ENCODE peak calls at places on chromosomes 6 and 20, in six cellular contexts. X is neural crest cell, C is WTC11, Q is cardiac muscle cell, O is right atrium auricular region, W is PC-9. Z is an unnamed sample.

GRCh38 chr6:24253360-24253759 is 104.5 kb downstream of the DCDC2 start:
- DNase-seq in X (no peak), C (no peak), Q (no peak), O (no peak), W (no peak), Z (no peak)

GRCh38 chr20:17036546-17036945 is 190.3 kb upstream of the PCSK2 start:
- DNase-seq in X (no peak), C (no peak), Q (no peak), O (no peak), W (no peak), Z (no peak)

GRCh38 chr20:23371496-23371895 is 9.5 kb downstream of the GZF1 start:
- DNase-seq in X (no peak), C (no peak), Q (no peak), O (no peak), W (no peak), Z (no peak)

GRCh38 chr6:24283043-24283985 is 74.5 kb downstream of the DCDC2 start:
- DNase-seq in X (peak), C (peak), Q (peak), O (peak), W (peak), Z (peak)

GRCh38 chr20:22523128-22523498 is 61.3 kb downstream of the FOXA2 start:
- DNase-seq in X (no peak), C (no peak), Q (no peak), O (no peak), W (no peak), Z (no peak)

GRCh38 chr6:137846274-137846673 is 20.8 kb upstream of the TNFAIP3 start:
- DNase-seq in X (no peak), C (no peak), Q (no peak), O (no peak), W (no peak), Z (no peak)

GRCh38 chr20:32088759-32089158 is 20.8 kb upstream of the TM9SF4 start:
- DNase-seq in X (no peak), C (no peak), Q (no peak), O (no peak), W (no peak), Z (no peak)

GRCh38 chr6:4776967-4777925 is 1.0 kb downstream of the CDYL start:
- DNase-seq in X (no peak), C (no peak), Q (peak), O (no peak), W (no peak), Z (no peak)

GRCh38 chr6:112197636-112198035 is 56.7 kb downstream of the LAMA4 start:
- DNase-seq in X (no peak), C (no peak), Q (no peak), O (no peak), W (no peak), Z (no peak)

GRCh38 chr6:15960740-15961629 is 167.9 kb upstream of the MYLIP start:
- DNase-seq in X (no peak), C (peak), Q (peak), O (no peak), W (no peak), Z (no peak)

GRCh38 chr20:37797669-37798175 is 103.9 kb downstream of the CTNNBL1 start:
- DNase-seq in X (no peak), C (no peak), Q (no peak), O (no peak), W (no peak), Z (no peak)

GRCh38 chr6:40997256-40997957 is 41.6 kb downstream of the UNC5CL start:
- DNase-seq in X (no peak), C (peak), Q (peak), O (peak), W (peak), Z (no peak)

GRCh38 chr20:4297141-4297826 is 281.9 kb upstream of the RNF24 start:
- DNase-seq in X (no peak), C (no peak), Q (peak), O (no peak), W (no peak), Z (no peak)

GRCh38 chr6:28943557-28944411 is 20.0 kb upstream of the TRIM27 start:
- DNase-seq in X (peak), C (peak), Q (peak), O (peak), W (peak), Z (no peak)

GRCh38 chr6:52691718-52692117 is 20.8 kb downstream of the TMEM14A start:
- DNase-seq in X (no peak), C (no peak), Q (peak), O (no peak), W (no peak), Z (no peak)

GRCh38 chr20:60653111-60653845 is 598.8 kb upstream of the CDH4 start:
- DNase-seq in X (no peak), C (no peak), Q (no peak), O (no peak), W (no peak), Z (no peak)

GRCh38 chr20:46122071-46122470 is 4.0 kb downstream of the CD40 start:
- DNase-seq in X (no peak), C (no peak), Q (peak), O (no peak), W (peak), Z (no peak)

GRCh38 chr20:59933296-59933848 is at the start of gene SYCP2:
- DNase-seq in X (no peak), C (no peak), Q (peak), O (no peak), W (no peak), Z (no peak)

GRCh38 chr6:167745660-167746376 is 80.9 kb upstream of the AFDN start:
- DNase-seq in X (no peak), C (no peak), Q (no peak), O (peak), W (no peak), Z (no peak)

GRCh38 chr20:10217517-10218410 is 866 bp upstream of the SNAP25 start:
- DNase-seq in X (peak), C (peak), Q (peak), O (peak), W (no peak), Z (peak)

GRCh38 chr20:63359937-63360849 is 956 bp downstream of the CHRNA4 start:
- DNase-seq in X (no peak), C (no peak), Q (no peak), O (no peak), W (no peak), Z (no peak)

GRCh38 chr6:151963001-151963400 is 155.5 kb downstream of the ESR1 start:
- DNase-seq in X (no peak), C (no peak), Q (no peak), O (no peak), W (no peak), Z (no peak)

GRCh38 chr20:59033616-59034165 is 1.6 kb upstream of the ATP5F1E start:
- DNase-seq in X (no peak), C (no peak), Q (no peak), O (no peak), W (no peak), Z (no peak)

GRCh38 chr20:17936791-17937687 is 31.6 kb downstream of the SNX5 start:
- DNase-seq in X (no peak), C (no peak), Q (peak), O (peak), W (no peak), Z (no peak)

GRCh38 chr6:33407132-33407718 is 3.6 kb upstream of the PHF1 start:
- DNase-seq in X (no peak), C (no peak), Q (peak), O (no peak), W (no peak), Z (no peak)

GRCh38 chr6:73832313-73832712 is 136.3 kb downstream of the CD109 start:
- DNase-seq in X (no peak), C (no peak), Q (peak), O (no peak), W (no peak), Z (no peak)

DNA sequence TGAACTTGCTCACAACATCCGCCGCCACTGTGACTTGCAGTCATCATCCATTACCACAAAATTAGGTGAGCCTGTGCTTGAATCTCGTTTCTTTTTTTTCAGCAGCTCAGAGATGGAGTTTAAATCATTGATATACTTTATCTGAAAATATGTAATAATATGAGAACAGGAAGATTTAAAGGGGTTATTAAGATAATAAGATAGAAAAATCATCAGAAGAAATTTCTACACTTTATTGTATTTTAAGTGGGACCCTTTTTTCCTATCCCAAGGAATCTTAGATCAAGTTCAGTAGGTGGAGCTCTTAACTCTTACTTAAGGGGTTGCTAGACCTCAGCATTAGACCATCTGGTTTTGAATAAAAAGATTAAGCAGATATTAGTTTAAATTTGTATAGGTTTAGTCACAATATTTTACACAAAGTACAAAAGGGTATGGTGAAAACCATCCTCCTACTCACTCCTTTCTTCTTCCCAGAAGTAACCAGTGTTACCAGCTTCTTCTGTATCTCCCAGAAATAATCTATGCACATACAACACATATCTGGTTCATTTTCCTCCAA is 9.4 kb upstream of the NCOA7 start:
- DNase-seq in X (no peak), C (no peak), Q (peak), O (no peak), W (no peak), Z (no peak)
- TF ChIP-seq CTCF in X (no peak), C (no peak), Q (no peak), O (peak), W (peak), Z (no peak)

DNA sequence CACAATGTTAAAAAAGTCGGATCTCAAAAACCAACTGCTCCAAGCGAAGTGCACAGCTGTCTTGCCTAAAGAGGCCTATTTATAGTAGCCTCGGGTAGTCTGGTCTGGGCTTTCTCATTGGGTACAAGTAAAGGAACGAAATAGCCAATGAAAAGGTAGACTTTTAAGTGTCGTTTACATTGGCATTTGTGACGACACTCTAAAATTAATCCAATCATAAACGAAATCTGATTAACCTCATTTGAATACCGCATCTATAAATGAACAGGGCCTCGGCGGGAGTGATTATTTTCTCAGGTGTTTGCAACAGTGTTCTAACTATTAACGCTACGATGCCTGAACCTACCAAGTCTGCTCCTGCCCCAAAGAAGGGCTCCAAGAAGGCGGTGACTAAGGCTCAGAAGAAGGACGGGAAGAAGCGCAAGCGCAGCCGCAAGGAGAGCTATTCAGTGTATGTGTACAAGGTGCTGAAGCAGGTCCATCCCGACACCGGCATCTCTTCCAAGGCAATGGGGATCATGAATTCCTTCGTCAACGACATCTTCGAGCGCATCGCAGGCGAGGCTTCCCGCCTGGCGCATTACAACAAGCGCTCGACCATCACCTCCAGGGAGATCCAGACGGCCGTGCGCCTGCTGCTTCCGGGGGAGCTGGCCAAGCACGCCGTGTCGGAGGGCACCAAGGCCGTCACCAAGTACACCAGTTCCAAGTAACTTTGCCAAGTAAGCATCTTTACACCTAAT is 70.8 kb downstream of the HFE start:
- DNase-seq in X (peak), C (peak), Q (peak), O (peak), W (peak), Z (peak)
- TF ChIP-seq CTCF in X (no peak), C (no peak), Q (no peak), O (no peak), W (no peak), Z (no peak)

GRCh38 chr6:20605061-20605460 is 70.8 kb downstream of the CDKAL1 start:
- DNase-seq in X (no peak), C (no peak), Q (no peak), O (no peak), W (no peak), Z (no peak)
- TF ChIP-seq CTCF in X (no peak), C (no peak), Q (no peak), O (no peak), W (no peak), Z (no peak)

DNA sequence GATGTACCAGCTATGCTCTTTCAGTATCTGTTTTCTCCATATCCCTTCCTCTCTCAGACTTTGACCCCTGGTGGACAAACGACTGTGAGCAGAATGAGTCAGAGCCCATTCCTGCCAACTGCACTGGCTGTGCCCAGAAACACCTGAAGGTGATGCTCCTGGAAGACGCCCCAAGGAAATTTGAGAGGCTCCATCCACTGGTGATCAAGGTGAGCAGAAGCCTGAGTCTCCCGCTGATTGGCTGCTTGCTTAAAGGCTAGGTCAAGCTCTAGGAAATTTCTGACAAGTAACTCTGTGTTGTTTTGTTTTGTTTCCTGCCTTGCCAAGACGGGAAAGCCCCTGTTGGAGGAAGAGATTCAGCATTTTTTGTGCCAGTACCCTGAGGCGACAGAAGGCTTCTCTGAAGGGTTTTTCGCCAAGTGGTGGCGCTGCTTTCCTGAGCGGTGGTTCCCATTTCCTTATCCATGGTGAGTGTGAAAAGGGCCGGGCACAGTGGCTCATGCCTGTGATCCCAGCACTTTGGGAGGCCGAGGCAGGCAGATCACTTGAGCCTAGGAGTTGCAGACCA is 28.6 kb downstream of the C6orf89 start:
- DNase-seq in X (no peak), C (peak), Q (no peak), O (no peak), W (peak), Z (no peak)
- TF ChIP-seq CTCF in X (peak), C (no peak), Q (peak), O (peak), W (peak), Z (no peak)